ENCODE peak calls at places on chromosome 3, in eight cellular contexts. B, U, K, Q, W, X, F and I are unnamed samples. For H3K27me3, the result is how much of the 10 kb centered on the place peaks cover.

GRCh38 chr3:170703121-170703588 is 117.3 kb upstream of the SLC7A14 start:
- DNase-seq in B (no peak), U (no peak), K (peak), Q (no peak), W (peak), X (no peak), F (no peak), I (no peak)

GRCh38 chr3:139105154-139105702 is 60.5 kb upstream of the PRR23C start:
- DNase-seq in B (no peak), U (peak), K (no peak), Q (no peak), W (no peak), X (no peak), F (no peak), I (no peak)

GRCh38 chr3:183069086-183069485 is 30.2 kb downstream of the MCCC1 start:
- DNase-seq in B (no peak), U (no peak), K (no peak), Q (no peak), W (no peak), X (no peak), F (no peak), I (no peak)

GRCh38 chr3:29281265-29282228 is 676 bp downstream of the RBMS3 start:
- DNase-seq in B (peak), U (no peak), K (peak), Q (no peak), W (no peak), X (no peak), F (no peak), I (no peak)

GRCh38 chr3:110420158-110420641 is 651.4 kb upstream of the NECTIN3 start:
- DNase-seq in B (no peak), U (no peak), K (peak), Q (no peak), W (no peak), X (no peak), F (no peak), I (no peak)

GRCh38 chr3:7787871-7788828 is 713.5 kb upstream of the LMCD1 start:
- DNase-seq in B (no peak), U (no peak), K (peak), Q (no peak), W (no peak), X (no peak), F (no peak), I (no peak)

GRCh38 chr3:88005066-88005465 is 53.7 kb downstream of the CGGBP1 start:
- DNase-seq in B (no peak), U (no peak), K (peak), Q (no peak), W (peak), X (no peak), F (no peak), I (no peak)

GRCh38 chr3:117101697-117102096 is 392.1 kb downstream of the TUSC7 start:
- DNase-seq in B (no peak), U (no peak), K (no peak), Q (no peak), W (no peak), X (no peak), F (no peak), I (no peak)

GRCh38 chr3:108500728-108501127 is 9.7 kb downstream of the MYH15 start:
- DNase-seq in B (no peak), U (no peak), K (no peak), Q (no peak), W (no peak), X (no peak), F (no peak), I (no peak)

GRCh38 chr3:116059421-116060096 is 385.7 kb downstream of the LSAMP start:
- DNase-seq in B (no peak), U (no peak), K (peak), Q (no peak), W (peak), X (no peak), F (no peak), I (peak)

GRCh38 chr3:2735392-2735894 is 374.7 kb downstream of the IL5RA start:
- DNase-seq in B (no peak), U (no peak), K (no peak), Q (no peak), W (no peak), X (no peak), F (no peak), I (no peak)

GRCh38 chr3:142051351-142051750 is 98.0 kb downstream of the TFDP2 start:
- DNase-seq in B (no peak), U (no peak), K (no peak), Q (no peak), W (no peak), X (no peak), F (no peak), I (no peak)

GRCh38 chr3:10941972-10942371 is 50.6 kb upstream of the SLC6A1 start:
- DNase-seq in B (no peak), U (no peak), K (peak), Q (no peak), W (no peak), X (no peak), F (no peak), I (no peak)

GRCh38 chr3:108757404-108757982 is at the start of gene RETNLB:
- DNase-seq in B (no peak), U (no peak), K (no peak), Q (no peak), W (no peak), X (no peak), F (no peak), I (no peak)

GRCh38 chr3:43246956-43247355 is 39.4 kb upstream of the SNRK start:
- DNase-seq in B (no peak), U (no peak), K (peak), Q (no peak), W (no peak), X (no peak), F (peak), I (no peak)

GRCh38 chr3:132803889-132804288 is 81.7 kb upstream of the NPHP3 start:
- DNase-seq in B (no peak), U (no peak), K (peak), Q (no peak), W (no peak), X (no peak), F (no peak), I (no peak)

GRCh38 chr3:37952564-37952963 is 38.0 kb upstream of the VILL start:
- DNase-seq in B (no peak), U (no peak), K (no peak), Q (no peak), W (no peak), X (no peak), F (no peak), I (no peak)

GRCh38 chr3:132730891-132731580 is 8.8 kb upstream of the NPHP3 start:
- DNase-seq in B (no peak), U (no peak), K (peak), Q (no peak), W (no peak), X (no peak), F (no peak), I (no peak)

GRCh38 chr3:67610458-67610857 is 44.0 kb downstream of the SUCLG2 start:
- DNase-seq in B (no peak), U (no peak), K (peak), Q (no peak), W (peak), X (no peak), F (no peak), I (no peak)

GRCh38 chr3:58025824-58026579 is 17.8 kb downstream of the FLNB start:
- DNase-seq in B (no peak), U (no peak), K (peak), Q (no peak), W (no peak), X (no peak), F (no peak), I (no peak)

GRCh38 chr3:105649469-105649868 is 219.3 kb downstream of the CBLB start:
- DNase-seq in B (no peak), U (no peak), K (no peak), Q (no peak), W (no peak), X (no peak), F (no peak), I (no peak)

GRCh38 chr3:171372694-171373093 is 87.5 kb downstream of the TNIK start:
- DNase-seq in B (no peak), U (no peak), K (no peak), Q (no peak), W (peak), X (no peak), F (no peak), I (no peak)

GRCh38 chr3:172869356-172869755 is 118.8 kb downstream of the ECT2 start:
- DNase-seq in B (no peak), U (no peak), K (peak), Q (no peak), W (peak), X (no peak), F (no peak), I (no peak)

GRCh38 chr3:5520237-5520636 is 332.7 kb downstream of the EDEM1 start:
- DNase-seq in B (no peak), U (no peak), K (no peak), Q (no peak), W (no peak), X (no peak), F (no peak), I (peak)

GRCh38 chr3:188091746-188092145 is 62.2 kb upstream of the LPP start:
- DNase-seq in B (no peak), U (no peak), K (no peak), Q (no peak), W (no peak), X (no peak), F (no peak), I (no peak)

GRCh38 chr3:19399836-19400235 is 251.5 kb downstream of the KCNH8 start:
- DNase-seq in B (no peak), U (no peak), K (no peak), Q (no peak), W (no peak), X (no peak), F (no peak), I (no peak)

GRCh38 chr3:13077431-13078157 is 4.4 kb upstream of the IQSEC1 start:
- DNase-seq in B (no peak), U (no peak), K (no peak), Q (no peak), W (peak), X (peak), F (no peak), I (no peak)

GRCh38 chr3:192133271-192133670 is 594.1 kb downstream of the FGF12 start:
- DNase-seq in B (no peak), U (no peak), K (no peak), Q (no peak), W (peak), X (no peak), F (no peak), I (no peak)

GRCh38 chr3:107431048-107431297 is 53.7 kb downstream of the CCDC54 start:
- DNase-seq in B (peak), U (no peak), K (no peak), Q (peak), W (peak), X (peak), F (peak), I (no peak)

GRCh38 chr3:25897019-25897418 is 107.1 kb downstream of the OXSM start:
- DNase-seq in B (no peak), U (no peak), K (no peak), Q (no peak), W (no peak), X (no peak), F (no peak), I (peak)

GRCh38 chr3:65545429-65545828 is 493.3 kb downstream of the MAGI1 start:
- DNase-seq in B (no peak), U (no peak), K (peak), Q (no peak), W (peak), X (no peak), F (no peak), I (no peak)

GRCh38 chr3:117045143-117045542 is 335.6 kb downstream of the TUSC7 start:
- DNase-seq in B (no peak), U (no peak), K (no peak), Q (no peak), W (no peak), X (no peak), F (no peak), I (peak)

GRCh38 chr3:182793663-182794454 is 555 bp downstream of the ATP11B start:
- DNase-seq in B (peak), U (no peak), K (peak), Q (peak), W (peak), X (peak), F (peak), I (peak)

GRCh38 chr3:142910280-142910679 is 21.4 kb upstream of the PCOLCE2 start:
- DNase-seq in B (no peak), U (no peak), K (no peak), Q (no peak), W (peak), X (no peak), F (no peak), I (no peak)

GRCh38 chr3:17039579-17039978 is 154.8 kb downstream of the PLCL2 start:
- DNase-seq in B (no peak), U (no peak), K (peak), Q (no peak), W (peak), X (no peak), F (no peak), I (no peak)

GRCh38 chr3:98901032-98901464 is 447 bp downstream of the DCBLD2 start:
- DNase-seq in B (peak), U (no peak), K (peak), Q (no peak), W (peak), X (peak), F (no peak), I (peak)

GRCh38 chr3:111758642-111759041 is 100.4 kb upstream of the PHLDB2 start:
- DNase-seq in B (no peak), U (no peak), K (peak), Q (no peak), W (no peak), X (no peak), F (no peak), I (no peak)

GRCh38 chr3:82475306-82475705 is 713.9 kb upstream of the GBE1 start:
- DNase-seq in B (no peak), U (no peak), K (no peak), Q (no peak), W (peak), X (no peak), F (no peak), I (no peak)

GRCh38 chr3:145032790-145033189 is 1061.2 kb downstream of the DIPK2A start:
- DNase-seq in B (no peak), U (no peak), K (no peak), Q (no peak), W (no peak), X (no peak), F (no peak), I (no peak)

GRCh38 chr3:73622135-73622534 is 2.6 kb downstream of the PDZRN3 start:
- DNase-seq in B (peak), U (no peak), K (peak), Q (no peak), W (peak), X (no peak), F (no peak), I (peak)

DNA sequence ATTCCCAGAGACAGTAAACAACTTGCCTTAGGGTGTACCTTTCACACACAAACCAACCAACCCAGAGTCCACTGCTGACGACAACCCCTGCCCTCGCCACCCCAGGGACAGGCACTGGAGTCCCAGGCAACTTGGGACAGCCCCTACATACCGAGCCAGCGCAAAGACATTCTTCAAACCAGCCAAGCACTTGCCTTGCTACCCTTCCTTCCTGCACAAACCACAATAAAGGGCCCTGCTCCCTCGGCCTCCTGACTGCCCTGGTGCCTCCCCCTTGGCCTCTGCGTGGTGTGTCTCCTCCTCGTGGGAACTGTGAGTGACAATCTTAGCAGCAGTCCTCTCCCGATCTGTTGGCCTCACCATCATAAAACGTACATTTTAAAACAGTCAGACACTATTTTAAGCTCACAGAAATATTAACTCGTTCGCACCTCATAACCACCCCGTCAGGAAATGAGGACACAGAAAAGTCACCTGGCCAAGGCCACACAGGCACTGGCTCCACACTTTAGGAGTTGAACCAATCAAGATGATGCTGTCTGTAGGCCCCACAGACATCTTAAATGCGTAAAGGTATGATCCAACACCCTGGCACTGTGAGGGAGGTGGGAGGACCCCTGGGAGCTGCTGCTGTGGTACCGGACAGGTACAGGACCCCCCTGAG is 113.8 kb downstream of the ADCY5 start:
- DNase-seq in B (no peak), U (no peak), K (no peak), Q (no peak), W (peak), X (no peak), F (no peak), I (no peak)
- H3K27me3 ChIP-seq in B (under half), U (under half), K (under half), Q (under half), W (half or more), X (under half), F (under half), I (under half)

GRCh38 chr3:137760341-137761098 is 3.6 kb upstream of the SOX14 start:
- DNase-seq in B (no peak), U (no peak), K (no peak), Q (no peak), W (peak), X (no peak), F (no peak), I (no peak)
- H3K27me3 ChIP-seq in B (under half), U (half or more), K (half or more), Q (under half), W (under half), X (half or more), F (under half), I (under half)

GRCh38 chr3:125151916-125152315 is 60.6 kb downstream of the SLC12A8 start:
- DNase-seq in B (no peak), U (no peak), K (peak), Q (no peak), W (peak), X (no peak), F (no peak), I (no peak)
- H3K27me3 ChIP-seq in B (under half), U (under half), K (under half), Q (under half), W (under half), X (under half), F (under half), I (under half)

DNA sequence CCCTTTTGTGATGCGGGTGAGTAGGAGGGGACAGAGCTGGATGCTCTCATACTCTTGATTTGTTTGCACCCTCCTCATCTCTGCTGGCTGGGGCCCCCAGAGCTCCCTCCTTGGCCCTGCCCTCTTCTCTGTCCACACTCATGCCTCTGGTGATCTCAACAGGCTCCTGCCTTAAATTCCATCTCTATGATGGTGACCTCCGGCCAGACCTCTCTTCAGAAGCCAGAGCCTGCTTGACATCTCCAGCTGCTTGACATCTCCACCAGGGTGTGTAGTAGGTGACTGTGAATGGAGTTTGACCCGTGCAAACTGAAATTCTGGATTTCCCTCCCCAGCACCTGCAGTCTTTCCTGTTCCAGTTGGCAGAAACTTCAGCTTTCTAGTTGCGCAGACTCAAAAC is 4.3 kb upstream of the FGD5 start:
- DNase-seq in B (peak), U (no peak), K (no peak), Q (no peak), W (no peak), X (no peak), F (no peak), I (no peak)
- H3K27me3 ChIP-seq in B (under half), U (under half), K (under half), Q (under half), W (under half), X (under half), F (under half), I (under half)

GRCh38 chr3:194135516-194135805 is 487 bp upstream of the HES1 start:
- DNase-seq in B (no peak), U (no peak), K (no peak), Q (no peak), W (no peak), X (no peak), F (no peak), I (no peak)

GRCh38 chr3:194136519-194137313 is 768 bp downstream of the HES1 start:
- DNase-seq in B (peak), U (no peak), K (peak), Q (peak), W (peak), X (no peak), F (no peak), I (peak)

GRCh38 chr3:194137314-194138097 is 1.6 kb downstream of the HES1 start:
- DNase-seq in B (peak), U (no peak), K (peak), Q (peak), W (peak), X (no peak), F (no peak), I (peak)

GRCh38 chr3:194134757-194135515 is 1.0 kb upstream of the HES1 start:
- DNase-seq in B (peak), U (peak), K (peak), Q (peak), W (peak), X (peak), F (peak), I (peak)

DNA sequence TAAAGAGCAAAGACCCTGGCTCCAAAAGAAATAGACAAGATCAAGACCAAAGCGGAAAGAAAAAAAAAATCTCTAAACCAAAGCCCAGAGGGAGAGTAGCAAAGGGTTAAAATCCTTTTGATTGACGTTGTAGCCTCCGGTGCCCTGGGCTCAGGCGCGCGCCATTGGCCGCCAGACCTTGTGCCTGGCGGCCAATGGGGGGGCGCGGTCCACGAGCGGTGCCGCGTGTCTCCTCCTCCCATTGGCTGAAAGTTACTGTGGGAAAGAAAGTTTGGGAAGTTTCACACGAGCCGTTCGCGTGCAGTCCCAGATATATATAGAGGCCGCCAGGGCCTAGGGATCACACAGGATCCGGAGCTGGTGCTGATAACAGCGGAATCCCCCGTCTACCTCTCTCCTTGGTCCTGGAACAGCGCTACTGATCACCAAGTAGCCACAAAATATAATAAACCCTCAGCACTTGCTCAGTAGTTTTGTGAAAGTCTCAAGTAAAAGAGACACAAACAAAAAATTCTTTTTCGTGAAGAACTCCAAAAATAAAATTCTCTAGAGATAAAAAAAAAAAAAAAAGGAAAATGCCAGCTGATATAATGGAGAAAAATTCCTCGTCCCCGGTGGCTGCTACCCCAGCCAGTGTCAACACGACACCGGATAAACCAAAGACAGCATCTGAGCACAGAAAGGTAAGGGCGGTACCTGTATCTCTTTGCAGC is at the start of gene HES1:
- DNase-seq in B (peak), U (peak), K (peak), Q (no peak), W (peak), X (peak), F (no peak), I (peak)
- H3K27me3 ChIP-seq in B (under half), U (under half), K (under half), Q (under half), W (under half), X (under half), F (under half), I (under half)